ENCODE peak calls at places on chromosomes 7 and 10, in seven cellular contexts. Z is IMR-90, I is Peyer's patch, H is stomach, S is body of pancreas, B is ovary, T is heart left ventricle. R is an unnamed sample.

GRCh38 chr10:43688348-43688892 is 39.7 kb upstream of the ZNF32 start:
- DNase-seq in Z (no peak), I (no peak), H (no peak), S (no peak), B (no peak), T (peak; percentile 16), R (no peak)

GRCh38 chr10:3080608-3081007 is 13.3 kb downstream of the PFKP start:
- DNase-seq in Z (no peak), I (no peak), H (no peak), S (no peak), B (no peak), T (no peak), R (peak; percentile 52)

GRCh38 chr10:85402541-85402940 is 964.1 kb downstream of the GRID1 start:
- DNase-seq in Z (no peak), I (no peak), H (no peak), S (no peak), B (no peak), T (no peak), R (no peak)

GRCh38 chr10:43237631-43238446 is 29.0 kb downstream of the RASGEF1A start:
- DNase-seq in Z (no peak), I (peak; percentile 21), H (no peak), S (peak; percentile 5), B (no peak), T (no peak), R (no peak)

GRCh38 chr7:101058355-101058754 is 26.9 kb upstream of the TRIM56 start:
- DNase-seq in Z (peak; percentile 50), I (peak; percentile 63), H (peak; percentile 44), S (peak; percentile 58), B (peak; percentile 48), T (peak; percentile 64), R (peak; percentile 20)

GRCh38 chr10:31381766-31382316 is 62.8 kb downstream of the ZEB1 start:
- DNase-seq in Z (peak; percentile 55), I (no peak), H (no peak), S (no peak), B (no peak), T (no peak), R (no peak)

GRCh38 chr7:150365673-150366398 is 2.8 kb upstream of the REPIN1 start:
- DNase-seq in Z (no peak), I (peak; percentile 44), H (no peak), S (no peak), B (no peak), T (no peak), R (no peak)

GRCh38 chr10:13938940-13939339 is 352.2 kb downstream of the PRPF18 start:
- DNase-seq in Z (no peak), I (no peak), H (no peak), S (no peak), B (no peak), T (no peak), R (no peak)

GRCh38 chr10:1011696-1012095 is 14.0 kb downstream of the IDI2 start:
- DNase-seq in Z (no peak), I (no peak), H (no peak), S (no peak), B (no peak), T (no peak), R (no peak)

GRCh38 chr7:107318523-107319160 is 149.8 kb downstream of the HBP1 start:
- DNase-seq in Z (peak; percentile 77), I (no peak), H (no peak), S (no peak), B (no peak), T (no peak), R (no peak)

GRCh38 chr10:129730272-129730992 is 233.6 kb downstream of the EBF3 start:
- DNase-seq in Z (no peak), I (no peak), H (no peak), S (no peak), B (no peak), T (no peak), R (no peak)

GRCh38 chr10:108662975-108663374 is 1260.3 kb downstream of the XPNPEP1 start:
- DNase-seq in Z (no peak), I (no peak), H (no peak), S (no peak), B (no peak), T (no peak), R (no peak)

GRCh38 chr10:108421256-108421655 is 1256.8 kb upstream of the SORCS1 start:
- DNase-seq in Z (no peak), I (no peak), H (no peak), S (no peak), B (no peak), T (no peak), R (no peak)

GRCh38 chr10:77478248-77478963 is 159.2 kb downstream of the KCNMA1 start:
- DNase-seq in Z (peak; percentile 96), I (no peak), H (no peak), S (no peak), B (no peak), T (no peak), R (no peak)

GRCh38 chr10:96073722-96074121 is 30.3 kb downstream of the CCNJ start:
- DNase-seq in Z (peak; percentile 85), I (no peak), H (no peak), S (no peak), B (no peak), T (no peak), R (no peak)

GRCh38 chr7:13241416-13241815 is 554.0 kb downstream of the ARL4A start:
- DNase-seq in Z (no peak), I (no peak), H (no peak), S (no peak), B (no peak), T (no peak), R (no peak)

DNA sequence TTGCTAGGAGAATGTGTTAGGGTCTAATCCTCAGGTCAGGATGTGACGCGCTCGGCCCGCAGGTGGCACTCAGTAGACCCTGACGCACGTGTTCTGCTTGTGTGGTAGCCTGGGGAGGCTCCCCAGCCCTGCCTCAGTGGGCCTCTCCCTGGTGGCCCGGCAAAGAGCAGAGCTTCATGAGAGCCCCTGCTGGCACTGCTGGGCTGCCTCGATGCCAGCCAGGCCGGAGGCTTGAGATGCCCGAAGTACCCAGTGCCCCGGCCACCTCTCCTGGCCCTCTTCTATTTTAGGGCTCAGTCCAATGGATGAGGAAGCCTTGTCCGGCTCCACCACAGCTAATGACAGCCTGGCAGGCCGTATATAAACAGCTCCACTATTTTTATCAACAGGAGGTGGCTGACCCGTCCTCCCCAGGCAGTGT is 42.0 kb downstream of the PRF1 start:
- DNase-seq in Z (no peak), I (no peak), H (no peak), S (peak; percentile 11), B (no peak), T (peak; percentile 72), R (no peak)
- H3K27ac ChIP-seq in Z (no peak overlapping the region), I (no peak overlapping the region), H (no peak overlapping the region), S (no peak overlapping the region), B (no peak overlapping the region), T (peak overlapping the region; percentile 4), R (no peak overlapping the region)

GRCh38 chr7:99551767-99552463 is at the start of gene FAM200A:
- DNase-seq in Z (peak; percentile 95), I (peak; percentile 95), H (peak; percentile 87), S (peak; percentile 81), B (peak; percentile 90), T (peak; percentile 93), R (peak; percentile 76)
- TF ChIP-seq POLR2A in Z (peak; percentile 86), I (peak; percentile 60), H (no peak), S (peak; percentile 28), B (peak; percentile 92), T (peak; percentile 72), R (peak; percentile 81)

GRCh38 chr7:50309736-50310135 is 5.2 kb downstream of the IKZF1 start:
- DNase-seq in Z (no peak), I (no peak), H (no peak), S (no peak), B (no peak), T (no peak), R (no peak)

GRCh38 chr7:50308301-50309129 is 4.0 kb downstream of the IKZF1 start:
- DNase-seq in Z (no peak), I (no peak), H (no peak), S (no peak), B (no peak), T (no peak), R (no peak)

GRCh38 chr7:50307368-50308012 is 3.0 kb downstream of the IKZF1 start:
- DNase-seq in Z (no peak), I (peak; percentile 88), H (no peak), S (no peak), B (no peak), T (no peak), R (no peak)

GRCh38 chr7:50310361-50310760 is 5.8 kb downstream of the IKZF1 start:
- DNase-seq in Z (no peak), I (no peak), H (no peak), S (no peak), B (no peak), T (no peak), R (no peak)

DNA sequence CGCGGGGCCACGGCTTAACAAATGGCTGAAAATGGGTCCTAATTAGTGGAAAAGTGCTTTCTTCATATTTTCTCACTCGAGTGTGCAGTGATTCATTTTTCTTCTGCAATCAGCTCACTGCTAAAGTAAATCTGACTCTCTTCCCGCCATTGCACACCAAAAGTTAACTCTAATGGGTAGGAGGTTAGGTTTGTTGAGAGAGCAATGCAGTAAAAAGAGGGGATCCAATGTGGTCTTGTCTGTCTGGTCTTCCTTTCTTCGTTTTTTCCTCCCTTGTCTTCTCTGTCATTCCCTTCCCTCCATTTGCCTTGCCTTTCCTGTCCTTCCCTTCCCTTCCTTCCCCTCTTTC is 4.6 kb downstream of the IKZF1 start:
- DNase-seq in Z (no peak), I (no peak), H (no peak), S (no peak), B (no peak), T (no peak), R (no peak)
- H3K27ac ChIP-seq in Z (no peak overlapping the region), I (peak overlapping the region; percentile 85), H (peak overlapping the region; percentile 88), S (no peak overlapping the region), B (no peak overlapping the region), T (no peak overlapping the region), R (no peak overlapping the region)

DNA sequence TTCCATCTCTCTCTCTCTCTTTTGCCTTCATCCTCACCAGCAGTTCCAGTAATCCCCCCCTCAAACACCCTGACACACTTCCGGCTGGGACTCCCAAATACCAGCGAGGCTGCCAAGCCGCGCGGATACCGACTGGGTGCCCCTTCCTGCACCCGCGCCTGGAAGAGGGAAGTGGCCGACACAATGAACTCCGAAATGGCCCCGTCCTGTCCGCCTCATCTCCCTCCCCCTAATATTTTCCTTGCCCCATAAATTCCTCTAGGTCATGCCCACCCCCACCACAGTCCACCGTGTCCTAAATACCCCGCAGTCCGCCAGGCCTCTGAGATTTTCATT is 1.8 kb upstream of the HOXA9 start:
- DNase-seq in Z (no peak), I (no peak), H (no peak), S (no peak), B (no peak), T (no peak), R (peak; percentile 49)
- TF ChIP-seq POLR2A in Z (no peak), I (no peak), H (no peak), S (no peak), B (no peak), T (no peak), R (peak; percentile 27)